ENCODE peak calls at places on chromosomes 6 and 20, in eight cellular contexts. P is endothelial cell; I is fibroblast of pulmonary artery; X is coronary artery; C is psoas muscle; T is GM13976; V is CD8-positive, alpha-beta T cell; S is OCI-LY7. Z is an unnamed sample.

GRCh38 chr6:157090736-157091135 is 232.6 kb downstream of the TMEM242 start:
- DNase-seq in I (no peak), S (no peak), C (no peak), P (no peak), T (no peak), V (no peak), X (no peak), Z (no peak)

GRCh38 chr20:9408422-9409300 is 105.7 kb upstream of the LAMP5 start:
- DNase-seq in V (no peak), X (no peak), P (no peak), I (peak), C (no peak), T (no peak), S (no peak), Z (no peak)

GRCh38 chr6:127302728-127303675 is 36.3 kb downstream of the RNF146 start:
- DNase-seq in T (peak), S (peak), X (no peak), I (peak), C (no peak), P (peak), V (no peak), Z (peak)

GRCh38 chr6:166026586-166027126 is 141.0 kb downstream of the TBXT start:
- DNase-seq in V (no peak), C (no peak), S (no peak), T (no peak), P (no peak), I (no peak), X (no peak), Z (no peak)

GRCh38 chr6:44771647-44772415 is 384.3 kb downstream of the CDC5L start:
- DNase-seq in I (no peak), P (no peak), V (no peak), T (no peak), S (no peak), C (no peak), X (no peak), Z (no peak)

GRCh38 chr6:20652691-20653479 is 118.6 kb downstream of the CDKAL1 start:
- DNase-seq in T (no peak), S (no peak), I (peak), X (no peak), P (no peak), C (no peak), V (no peak), Z (no peak)

GRCh38 chr20:33770005-33770404 is 38.2 kb downstream of the ZNF341 start:
- DNase-seq in C (no peak), S (no peak), T (no peak), P (no peak), I (no peak), V (no peak), X (no peak), Z (no peak)

GRCh38 chr20:63174309-63175030 is 41.5 kb downstream of the YTHDF1 start:
- DNase-seq in S (no peak), P (no peak), X (no peak), T (no peak), V (no peak), I (no peak), C (no peak), Z (no peak)

GRCh38 chr6:31972709-31973350 is 892 bp upstream of the DXO start:
- DNase-seq in V (no peak), P (no peak), T (no peak), S (no peak), C (no peak), X (no peak), I (peak), Z (no peak)

GRCh38 chr6:169908403-169908933 is 157.0 kb downstream of the ERMARD start:
- DNase-seq in I (no peak), P (no peak), X (peak), V (no peak), C (no peak), S (no peak), T (no peak), Z (no peak)

GRCh38 chr6:8238772-8239683 is 136.7 kb upstream of the EEF1E1 start:
- DNase-seq in V (no peak), P (no peak), X (no peak), S (no peak), C (no peak), T (no peak), I (no peak), Z (no peak)

GRCh38 chr20:14826926-14827325 is 489.5 kb upstream of the FLRT3 start:
- DNase-seq in P (no peak), X (no peak), V (no peak), I (no peak), T (no peak), C (no peak), S (no peak), Z (no peak)

GRCh38 chr20:41411458-41411857 is 44.8 kb upstream of the EMILIN3 start:
- DNase-seq in T (no peak), I (peak), X (no peak), P (no peak), V (no peak), C (no peak), S (peak), Z (peak)

GRCh38 chr6:155970878-155971702 is 515.5 kb upstream of the NOX3 start:
- DNase-seq in P (no peak), T (no peak), C (no peak), V (no peak), I (no peak), X (no peak), S (no peak), Z (no peak)

GRCh38 chr6:5425267-5425666 is 164.0 kb downstream of the FARS2 start:
- DNase-seq in I (no peak), C (no peak), T (no peak), X (no peak), P (no peak), V (no peak), S (no peak), Z (no peak)

GRCh38 chr6:56724455-56724854 is 81.8 kb upstream of the DST start:
- DNase-seq in X (no peak), V (no peak), S (no peak), P (no peak), I (peak), T (no peak), C (no peak), Z (no peak)

GRCh38 chr6:144405173-144405572 is 120.0 kb downstream of the UTRN start:
- DNase-seq in V (no peak), P (no peak), S (no peak), T (no peak), X (no peak), C (no peak), I (peak), Z (no peak)

DNA sequence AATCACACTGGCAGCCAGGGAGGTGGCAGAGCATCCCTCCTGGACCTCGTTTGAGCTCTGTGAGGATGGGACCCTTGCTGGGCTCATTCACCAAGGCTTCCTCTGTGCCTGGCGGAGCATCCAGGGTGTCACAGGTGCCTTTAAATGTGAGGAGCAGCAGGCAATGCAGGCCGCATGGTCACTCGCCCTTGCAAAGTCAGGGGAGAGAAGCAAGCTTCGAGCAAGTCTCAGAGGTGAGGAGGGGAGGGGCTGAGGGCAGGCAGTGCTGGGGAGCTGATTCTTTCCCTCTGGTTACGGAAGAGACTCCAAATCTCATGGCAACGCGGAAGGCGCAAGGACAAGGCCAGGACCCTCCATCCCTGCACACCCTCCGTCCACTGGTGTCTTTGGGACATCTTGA is 182.7 kb upstream of the PMEPA1 start:
- DNase-seq in P (no peak), V (no peak), C (no peak), I (no peak), S (no peak), T (no peak), X (no peak), Z (no peak)
- TF ChIP-seq CTCF in P (no peak), V (no peak), C (no peak), I (no peak), S (no peak), T (no peak), X (no peak), Z (no peak)

GRCh38 chr20:46090095-46090388 is 280 bp upstream of the NCOA5 start:
- DNase-seq in S (no peak), T (no peak), X (no peak), C (no peak), V (no peak), P (no peak), I (no peak), Z (no peak)

GRCh38 chr20:46089076-46089337 is 755 bp downstream of the NCOA5 start:
- DNase-seq in X (no peak), P (no peak), S (no peak), I (no peak), V (no peak), T (no peak), C (no peak), Z (no peak)

GRCh38 chr20:46088409-46089075 is 1.2 kb downstream of the NCOA5 start:
- DNase-seq in P (no peak), S (peak), X (no peak), V (no peak), I (peak), T (no peak), C (no peak), Z (peak)

GRCh38 chr20:46087161-46087560 is 2.6 kb downstream of the NCOA5 start:
- DNase-seq in V (no peak), P (no peak), I (peak), C (no peak), S (peak), T (no peak), X (no peak), Z (no peak)

GRCh38 chr20:46089338-46090094 is at the start of gene NCOA5:
- DNase-seq in S (peak), C (peak), X (peak), T (peak), I (peak), V (peak), P (peak), Z (peak)
- TF ChIP-seq CTCF in S (peak), C (peak), X (no peak), T (peak), I (no peak), V (no peak), P (peak), Z (peak)

GRCh38 chr6:33248643-33248931 is 23.1 kb downstream of the VPS52 start:
- DNase-seq in V (no peak), S (no peak), I (peak), C (no peak), X (no peak), P (no peak), T (peak), Z (no peak)
- TF ChIP-seq CTCF in V (no peak), S (peak), I (no peak), C (no peak), X (no peak), P (no peak), T (no peak), Z (no peak)

GRCh38 chr20:24782221-24782620 is 166.8 kb upstream of the CST7 start:
- DNase-seq in T (no peak), C (peak), I (no peak), V (no peak), X (no peak), S (no peak), P (no peak), Z (no peak)

GRCh38 chr20:24785141-24785924 is 163.7 kb upstream of the CST7 start:
- DNase-seq in P (no peak), C (no peak), X (no peak), S (no peak), I (peak), V (no peak), T (no peak), Z (no peak)

GRCh38 chr20:24784607-24785006 is 164.5 kb upstream of the CST7 start:
- DNase-seq in X (no peak), I (no peak), V (no peak), P (no peak), T (no peak), C (no peak), S (peak), Z (no peak)

GRCh38 chr20:24782801-24783630 is 166.1 kb upstream of the CST7 start:
- DNase-seq in T (no peak), X (no peak), P (peak), C (peak), I (no peak), V (no peak), S (no peak), Z (no peak)

DNA sequence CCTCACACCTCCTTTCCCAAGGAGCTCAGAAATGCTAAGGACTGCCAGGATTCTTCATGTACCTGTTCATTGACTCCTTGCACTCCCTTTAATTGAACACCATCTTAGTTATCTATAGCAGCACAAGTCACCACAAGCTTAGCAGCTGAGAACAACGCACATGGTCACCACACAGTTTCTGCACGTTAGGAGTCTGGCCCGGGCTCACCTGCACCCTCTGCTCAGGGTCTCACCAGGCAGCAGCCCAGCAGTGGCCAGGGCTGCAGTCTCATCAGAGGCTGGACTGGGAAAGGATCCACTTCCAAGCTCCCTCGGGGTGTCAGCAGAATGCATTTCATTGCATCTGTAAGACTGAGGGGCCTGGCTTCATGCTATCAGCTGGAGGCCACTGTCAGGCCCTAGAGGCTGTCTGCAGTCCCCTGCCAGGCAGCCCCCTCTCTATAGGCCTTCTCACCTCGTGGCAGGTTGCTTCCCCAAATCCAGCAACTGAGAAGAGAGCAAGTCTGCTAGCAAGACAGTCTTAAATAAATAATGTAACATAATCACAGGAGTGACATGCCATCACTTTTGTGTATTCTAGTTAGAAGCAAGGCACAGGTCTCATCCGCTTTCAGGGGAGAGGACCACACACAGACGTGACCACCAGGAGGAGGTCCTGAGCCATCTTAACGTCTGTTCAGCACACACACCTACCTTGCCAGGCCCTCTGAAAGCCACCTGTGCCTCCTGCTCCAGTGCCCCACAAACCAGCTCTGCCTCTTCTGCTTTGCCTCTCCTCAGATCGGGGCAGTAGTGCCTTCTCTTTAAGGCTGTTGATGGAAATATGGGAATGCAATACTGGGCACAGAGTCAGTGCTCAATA is 165.2 kb upstream of the CST7 start:
- DNase-seq in S (peak), P (peak), X (no peak), I (no peak), V (no peak), T (peak), C (no peak), Z (peak)
- TF ChIP-seq CTCF in S (peak), P (no peak), X (no peak), I (no peak), V (no peak), T (peak), C (no peak), Z (peak)

GRCh38 chr6:108735991-108736345 is 112.3 kb upstream of the ARMC2 start:
- DNase-seq in I (no peak), V (no peak), X (peak), S (no peak), T (no peak), C (no peak), P (no peak), Z (no peak)

GRCh38 chr6:108736832-108737231 is 111.4 kb upstream of the ARMC2 start:
- DNase-seq in I (peak), S (no peak), T (no peak), P (no peak), X (peak), C (no peak), V (no peak), Z (no peak)

GRCh38 chr6:108733706-108734105 is 114.5 kb upstream of the ARMC2 start:
- DNase-seq in V (no peak), X (peak), T (no peak), P (no peak), S (peak), I (no peak), C (no peak), Z (no peak)

GRCh38 chr6:108734336-108734922 is 113.8 kb upstream of the ARMC2 start:
- DNase-seq in I (no peak), P (no peak), X (peak), V (no peak), C (no peak), T (no peak), S (peak), Z (no peak)

DNA sequence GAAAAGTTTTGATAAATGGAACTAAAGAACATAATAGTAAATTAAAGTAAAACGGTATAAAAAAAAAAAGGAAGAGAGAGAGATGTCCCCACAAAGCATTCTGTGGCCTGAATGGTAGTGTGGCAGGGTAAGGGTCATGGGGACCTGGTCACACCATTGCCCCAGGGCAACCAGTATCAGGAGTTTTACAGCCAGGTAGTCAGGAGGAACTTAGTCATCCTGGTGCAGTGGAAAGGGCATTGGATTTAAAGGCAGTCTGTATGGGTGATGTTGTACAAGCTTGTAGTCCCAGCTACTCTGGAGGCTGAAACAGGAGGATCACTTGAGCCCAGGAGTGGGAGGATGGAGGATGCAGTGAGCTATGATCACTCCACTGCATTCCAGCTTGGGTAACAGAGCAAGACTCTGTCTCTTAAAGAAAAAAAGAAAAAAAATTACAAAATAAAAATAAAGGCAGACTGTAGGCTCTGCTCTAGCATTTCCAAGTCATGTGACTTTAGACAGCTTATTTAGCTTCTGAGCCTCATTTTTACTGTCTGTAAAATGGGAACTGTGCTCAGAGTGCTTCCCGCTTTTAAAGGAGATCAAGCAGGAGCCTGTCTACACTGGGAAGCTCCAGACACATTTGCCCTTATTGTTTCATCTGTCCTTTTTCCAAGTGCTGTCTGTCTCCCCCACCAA is 112.8 kb upstream of the ARMC2 start:
- DNase-seq in X (peak), S (no peak), T (no peak), I (no peak), P (no peak), C (no peak), V (no peak), Z (no peak)
- TF ChIP-seq CTCF in X (no peak), S (no peak), T (no peak), I (no peak), P (no peak), C (no peak), V (no peak), Z (no peak)

DNA sequence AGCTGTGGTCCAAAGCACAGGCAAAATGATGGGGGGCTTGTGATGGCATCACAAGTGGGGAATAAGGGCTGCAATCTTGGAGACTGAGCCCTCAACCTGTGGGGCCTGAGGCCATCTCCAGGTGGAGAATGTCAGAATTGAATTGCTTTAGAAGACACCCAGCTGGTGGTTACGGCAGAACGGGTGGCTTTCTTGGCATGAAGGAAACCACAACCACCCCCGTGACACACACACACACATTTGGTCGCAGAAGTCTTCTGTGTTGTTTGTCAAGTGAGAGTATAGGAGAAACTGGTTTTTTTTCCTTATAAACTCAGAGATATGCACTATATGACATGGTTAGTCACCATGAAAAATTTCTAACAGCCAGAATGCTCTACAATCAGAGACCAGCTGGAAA is 139.5 kb upstream of the CDH4 start:
- DNase-seq in X (no peak), P (no peak), C (no peak), S (no peak), T (no peak), V (no peak), I (no peak), Z (no peak)
- TF ChIP-seq CTCF in X (no peak), P (no peak), C (no peak), S (no peak), T (no peak), V (no peak), I (no peak), Z (no peak)

GRCh38 chr6:88174906-88175305 is 8.8 kb upstream of the CNR1 start:
- DNase-seq in X (no peak), T (no peak), P (no peak), V (no peak), C (no peak), I (no peak), S (peak), Z (peak)

GRCh38 chr6:88184921-88185320 is 18.8 kb upstream of the CNR1 start:
- DNase-seq in V (no peak), T (no peak), P (no peak), C (no peak), X (no peak), I (no peak), S (no peak), Z (no peak)

GRCh38 chr6:88177961-88178464 is 11.9 kb upstream of the CNR1 start:
- DNase-seq in V (no peak), P (no peak), C (no peak), X (no peak), T (peak), S (peak), I (peak), Z (peak)

GRCh38 chr6:88183503-88183902 is 17.4 kb upstream of the CNR1 start:
- DNase-seq in T (no peak), V (no peak), I (no peak), X (no peak), S (no peak), C (no peak), P (no peak), Z (no peak)

DNA sequence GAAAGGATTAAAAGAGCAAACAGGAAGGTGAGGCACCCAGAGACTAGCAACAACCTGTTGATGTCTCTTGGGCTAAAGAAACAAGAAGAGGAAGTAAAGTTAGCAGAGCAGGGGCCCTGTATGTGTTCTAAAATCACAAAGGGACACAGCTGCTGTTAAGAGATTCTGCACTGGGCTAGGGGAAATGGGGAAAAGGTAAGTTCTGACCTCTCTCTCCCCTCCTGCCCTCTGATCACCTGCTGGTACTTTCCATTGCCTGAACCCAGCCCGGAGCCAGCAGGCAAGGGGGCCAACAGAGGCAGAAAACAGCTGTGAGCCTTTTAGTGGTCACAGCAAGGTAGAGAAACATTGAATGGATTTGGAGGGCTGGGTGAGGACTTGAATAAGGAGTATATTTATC is 13.5 kb upstream of the CNR1 start:
- DNase-seq in X (no peak), C (no peak), V (no peak), I (no peak), T (no peak), S (peak), P (no peak), Z (peak)
- TF ChIP-seq CTCF in X (no peak), C (no peak), V (no peak), I (no peak), T (no peak), S (peak), P (no peak), Z (peak)

DNA sequence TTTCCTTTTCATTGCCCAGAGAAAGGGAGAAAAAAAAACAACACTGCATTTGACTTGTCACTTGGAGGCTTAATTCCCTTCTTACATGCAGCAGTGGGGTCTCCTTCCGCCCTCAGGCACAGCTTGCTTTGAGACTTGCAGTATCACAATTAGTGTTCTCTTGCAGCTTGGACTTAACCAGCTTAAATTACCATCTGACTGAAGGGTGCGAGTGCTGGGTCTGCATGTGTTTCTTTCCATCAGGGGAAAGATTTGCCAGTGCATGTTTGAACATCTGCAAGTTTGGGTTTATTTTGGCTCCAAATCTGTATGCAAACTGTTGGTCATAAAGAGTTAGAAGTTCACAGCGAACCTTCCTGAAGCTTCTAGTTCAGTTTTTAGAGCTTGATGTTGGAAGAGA is 35.7 kb upstream of the IRF4 start:
- DNase-seq in V (no peak), I (no peak), C (no peak), P (no peak), T (no peak), X (no peak), S (peak), Z (peak)
- TF ChIP-seq CTCF in V (no peak), I (no peak), C (no peak), P (no peak), T (no peak), X (no peak), S (no peak), Z (no peak)

Z was measured in GM12865.